ENCODE peak calls at places on chromosomes 3 and 15, in four cellular contexts. K, E, F and B are unnamed samples.

GRCh38 chr3:189292667-189293478 is 121.1 kb downstream of the TPRG1 start:
- DNase-seq in K (peak; percentile 26), E (no peak), F (no peak), B (no peak)

GRCh38 chr3:2921903-2922302 is 188.3 kb downstream of the IL5RA start:
- DNase-seq in K (peak; percentile 23), E (no peak), F (peak; percentile 39), B (no peak)

GRCh38 chr3:124652009-124652408 is 78.2 kb upstream of the UMPS start:
- DNase-seq in K (no peak), E (no peak), F (no peak), B (no peak)

GRCh38 chr15:41495736-41496599 is 2.3 kb downstream of the ITPKA start:
- DNase-seq in K (no peak), E (no peak), F (no peak), B (peak; percentile 62)

GRCh38 chr15:55353030-55353429 is 34.0 kb downstream of the PIGB start:
- DNase-seq in K (no peak), E (no peak), F (no peak), B (no peak)

GRCh38 chr3:24138876-24139256 is 193.8 kb downstream of the NR1D2 start:
- DNase-seq in K (no peak), E (no peak), F (no peak), B (no peak)

GRCh38 chr15:96261575-96262034 is 68.9 kb upstream of the NR2F2 start:
- DNase-seq in K (no peak), E (no peak), F (no peak), B (no peak)

GRCh38 chr3:105691053-105691452 is 177.8 kb downstream of the CBLB start:
- DNase-seq in K (no peak), E (no peak), F (peak; percentile 37), B (no peak)

GRCh38 chr15:86164222-86164898 is 84.7 kb downstream of the AGBL1 start:
- DNase-seq in K (no peak), E (no peak), F (peak; percentile 12), B (no peak)

GRCh38 chr3:127455541-127456450 is 134.7 kb downstream of the TPRA1 start:
- DNase-seq in K (peak; percentile 45), E (no peak), F (peak; percentile 49), B (peak; percentile 92)

GRCh38 chr3:40312661-40313226 is 3.2 kb downstream of the EIF1B start:
- DNase-seq in K (peak; percentile 39), E (no peak), F (peak; percentile 15), B (no peak)

GRCh38 chr3:43015572-43016512 is 36.7 kb downstream of the GASK1A start:
- DNase-seq in K (no peak), E (no peak), F (no peak), B (no peak)

GRCh38 chr3:108488631-108489030 is 21.8 kb downstream of the MYH15 start:
- DNase-seq in K (peak; percentile 28), E (no peak), F (peak; percentile 86), B (no peak)

GRCh38 chr15:29747837-29748417 is 74.3 kb downstream of the TJP1 start:
- DNase-seq in K (peak; percentile 41), E (no peak), F (peak; percentile 60), B (no peak)
- TF ChIP-seq CTCF in K (peak; percentile 50), E (peak; percentile 43), F (peak; percentile 55), B (no peak)

DNA sequence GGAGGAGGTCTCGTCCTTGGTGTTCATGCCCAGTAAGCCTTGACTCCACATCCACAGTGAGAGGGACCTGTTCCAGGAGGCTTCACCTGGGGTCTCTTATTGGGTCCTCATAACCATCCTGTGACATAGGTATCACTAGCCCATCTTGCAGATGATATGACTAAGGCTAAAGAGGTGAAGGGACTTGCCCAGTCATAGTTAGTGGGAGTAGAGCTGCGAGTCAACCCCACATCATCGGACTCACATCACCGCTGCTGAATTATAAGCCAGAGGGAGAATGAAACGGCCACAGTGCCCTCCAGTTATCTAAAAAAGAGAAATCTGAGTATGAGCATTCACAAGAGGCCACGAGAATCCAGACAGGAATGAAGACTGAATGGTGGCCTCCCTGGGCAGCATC is 66.0 kb downstream of the MESD start:
- DNase-seq in K (no peak), E (no peak), F (no peak), B (no peak)
- TF ChIP-seq CTCF in K (no peak), E (no peak), F (no peak), B (no peak)

DNA sequence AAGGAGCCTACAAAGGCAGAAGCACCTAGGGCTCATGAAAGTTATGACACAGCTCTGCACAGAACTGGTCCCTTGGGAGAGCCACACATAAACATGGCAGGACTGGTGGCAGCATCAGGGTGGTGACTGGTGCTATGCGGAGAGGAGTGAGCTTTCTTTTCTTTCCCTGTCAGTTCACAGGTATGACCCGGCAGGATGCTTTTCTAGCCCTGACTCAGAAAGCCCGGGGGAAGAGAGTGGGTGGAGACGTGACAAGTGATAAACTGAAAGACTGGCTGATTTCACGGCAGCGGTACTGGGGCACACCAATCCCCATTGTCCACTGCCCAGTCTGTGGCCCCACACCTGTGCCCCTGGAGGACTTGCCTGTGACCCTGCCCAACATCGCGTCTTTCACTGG is 103.0 kb downstream of the LARS2 start:
- DNase-seq in K (no peak), E (no peak), F (no peak), B (no peak)
- TF ChIP-seq CTCF in K (no peak), E (no peak), F (no peak), B (no peak)

DNA sequence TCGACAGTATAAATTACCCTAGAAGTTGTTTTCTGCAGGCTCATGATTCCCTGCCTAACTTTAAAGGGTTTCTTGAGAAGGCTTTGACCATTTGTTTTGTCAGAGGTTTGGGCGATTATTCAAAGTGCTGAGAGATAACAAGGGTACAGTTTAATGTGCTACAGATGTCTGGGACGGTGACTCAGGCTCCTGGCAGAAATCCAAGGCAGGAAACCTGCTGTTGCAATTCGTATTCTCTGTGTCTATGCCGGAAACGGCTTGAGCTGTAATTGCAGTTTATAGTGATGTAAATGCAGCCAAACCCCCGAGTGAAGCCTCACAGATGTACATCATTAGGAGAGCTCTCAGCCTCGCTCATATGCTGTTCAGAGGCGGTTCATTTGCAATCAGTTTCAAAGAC is 65.6 kb downstream of the SYNPR start:
- DNase-seq in K (peak; percentile 98), E (no peak), F (peak; percentile 100), B (no peak)
- TF ChIP-seq CTCF in K (no peak), E (no peak), F (no peak), B (no peak)